ENCODE peak calls at places on chromosomes 12 and 14, in five cellular contexts. V, F, L, W and B are unnamed samples.

GRCh38 chr14:92382677-92383076 is 59.7 kb downstream of the SLC24A4 start:
- DNase-seq in F (no peak), W (no peak), L (no peak), V (no peak), B (no peak)

GRCh38 chr14:34931206-34931605 is 51.6 kb upstream of the SRP54 start:
- DNase-seq in F (no peak), V (no peak), W (no peak), L (no peak), B (no peak)

GRCh38 chr12:25982416-25982815 is 23.9 kb downstream of the RASSF8 start:
- DNase-seq in V (no peak), F (no peak), W (no peak), L (no peak), B (no peak)

GRCh38 chr12:121783771-121784170 is 9.7 kb downstream of the RHOF start:
- DNase-seq in W (no peak), V (no peak), F (no peak), L (no peak), B (no peak)

GRCh38 chr14:99753225-99754140 is 39.7 kb upstream of the EML1 start:
- DNase-seq in W (no peak), F (no peak), L (no peak), V (no peak), B (no peak)

GRCh38 chr14:49892301-49892635 is 614 bp upstream of the ARF6 start:
- DNase-seq in L (no peak), F (peak), W (no peak), V (peak), B (peak)

GRCh38 chr14:38721822-38722431 is 381.1 kb downstream of the SEC23A start:
- DNase-seq in V (peak), L (peak), F (peak), W (peak), B (peak)

GRCh38 chr12:92136883-92137582 is 8.6 kb downstream of the BTG1 start:
- DNase-seq in W (no peak), L (no peak), F (no peak), V (no peak), B (no peak)

GRCh38 chr12:30458453-30458852 is 237.2 kb downstream of the IPO8 start:
- DNase-seq in L (no peak), W (no peak), F (no peak), V (no peak), B (no peak)

GRCh38 chr12:104575442-104575841 is 118.7 kb downstream of the CHST11 start:
- DNase-seq in L (no peak), V (no peak), F (no peak), W (no peak), B (no peak)

GRCh38 chr12:18153826-18154225 is 63.8 kb upstream of the RERGL start:
- DNase-seq in W (no peak), V (no peak), L (no peak), F (no peak), B (no peak)

GRCh38 chr12:100187068-100187467 is 13.5 kb upstream of the ACTR6 start:
- DNase-seq in W (no peak), L (no peak), F (no peak), V (no peak), B (no peak)

GRCh38 chr14:20412876-20413784 is at the start of gene TEP1:
- DNase-seq in L (peak), V (peak), F (peak), W (peak), B (peak)

GRCh38 chr12:69821441-69822204 is 3.4 kb upstream of the MYRFL start:
- DNase-seq in L (no peak), V (no peak), F (no peak), W (no peak), B (no peak)

GRCh38 chr12:7638064-7638763 is 27.5 kb downstream of the APOBEC1 start:
- DNase-seq in F (no peak), W (no peak), L (peak), V (no peak), B (no peak)

GRCh38 chr12:68317047-68317667 is 15.0 kb downstream of the MDM1 start:
- DNase-seq in L (peak), V (peak), F (peak), W (no peak), B (no peak)

GRCh38 chr14:60657609-60657983 is 8.3 kb upstream of the SIX1 start:
- DNase-seq in V (no peak), W (no peak), F (no peak), L (no peak), B (no peak)

GRCh38 chr14:101223147-101223546 is 319.6 kb upstream of the RTL1 start:
- DNase-seq in F (no peak), L (no peak), V (no peak), W (no peak), B (no peak)

GRCh38 chr12:46549527-46550265 is 177.1 kb upstream of the SLC38A2 start:
- DNase-seq in V (no peak), W (no peak), F (no peak), L (no peak), B (no peak)

GRCh38 chr12:24494401-24494800 is 454.5 kb downstream of the BCAT1 start:
- DNase-seq in F (no peak), V (no peak), W (no peak), L (no peak), B (no peak)

GRCh38 chr12:22682663-22683062 is 57.7 kb downstream of the ETNK1 start:
- DNase-seq in V (no peak), W (no peak), F (no peak), L (no peak), B (no peak)

GRCh38 chr12:6052940-6053329 is 71.5 kb downstream of the VWF start:
- DNase-seq in L (no peak), F (no peak), W (no peak), V (no peak), B (no peak)

GRCh38 chr14:32896979-32897723 is 41.5 kb upstream of the NPAS3 start:
- DNase-seq in F (no peak), L (no peak), W (no peak), V (no peak), B (no peak)

GRCh38 chr14:77603654-77604270 is 12.7 kb downstream of the SPTLC2 start:
- DNase-seq in F (peak), W (peak), V (peak), L (no peak), B (no peak)

GRCh38 chr12:64798165-64798564 is 26.3 kb upstream of the TBC1D30 start:
- DNase-seq in V (no peak), W (no peak), L (no peak), F (no peak), B (no peak)

GRCh38 chr12:56634242-56634836 is 4.2 kb upstream of the BAZ2A start:
- DNase-seq in V (peak), W (peak), L (peak), F (no peak), B (no peak)

GRCh38 chr12:119148049-119148448 is 30.7 kb upstream of the HSPB8 start:
- DNase-seq in V (no peak), W (no peak), L (no peak), F (no peak), B (no peak)

GRCh38 chr12:57430117-57430930 is 519 bp downstream of the R3HDM2 start:
- DNase-seq in V (peak), L (peak), W (peak), F (peak), B (no peak)

GRCh38 chr12:131129839-131130238 is 176.1 kb downstream of the ADGRD1 start:
- DNase-seq in L (no peak), V (no peak), W (no peak), F (no peak), B (no peak)

GRCh38 chr12:94644622-94645021 is 5.7 kb downstream of the TMCC3 start:
- DNase-seq in W (no peak), V (no peak), L (no peak), F (peak), B (no peak)

GRCh38 chr12:79515526-79515935 is 175.2 kb downstream of the PAWR start:
- DNase-seq in W (no peak), L (no peak), F (no peak), V (no peak), B (no peak)

GRCh38 chr14:100902295-100902694 is 1.2 kb downstream of the RTL1 start:
- DNase-seq in W (no peak), V (no peak), L (peak), F (no peak), B (no peak)

GRCh38 chr14:55436530-55436929 is 3.9 kb downstream of the TBPL2 start:
- DNase-seq in L (no peak), V (no peak), W (no peak), F (no peak), B (no peak)

DNA sequence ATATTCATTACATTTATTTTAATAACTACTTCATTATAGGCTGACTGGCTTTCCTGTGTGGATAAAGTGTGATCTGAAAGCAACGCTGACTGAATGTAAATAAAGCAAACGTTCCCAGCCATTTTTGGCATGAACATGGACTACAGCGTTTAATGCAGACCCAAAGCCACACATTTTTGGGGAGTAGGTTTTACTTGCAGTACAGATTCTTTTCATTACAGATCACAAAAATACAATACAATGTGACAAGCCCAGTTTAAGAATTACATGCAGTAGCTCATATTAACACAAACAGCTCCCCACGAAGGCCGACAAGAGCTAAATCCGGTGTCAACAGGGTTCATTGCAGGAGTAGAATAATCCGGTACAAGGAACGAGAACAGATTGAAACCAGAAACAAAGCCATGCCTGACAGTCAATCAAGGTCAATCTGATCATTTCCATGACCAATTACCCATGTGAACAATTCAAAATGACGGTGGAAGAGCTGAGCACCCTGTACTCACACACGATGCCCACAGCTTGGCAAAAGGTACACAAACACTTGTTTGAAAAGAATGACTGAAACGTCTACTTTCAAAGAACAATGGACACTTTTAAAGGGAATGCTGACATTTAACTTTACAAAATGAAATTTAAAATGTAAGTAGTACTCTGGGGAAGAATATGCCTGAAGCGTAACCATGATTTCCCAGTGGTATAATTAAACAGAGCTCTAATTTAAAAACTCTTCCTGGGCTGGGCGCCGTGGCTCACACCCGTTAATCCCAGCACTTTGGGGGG is 5.3 kb downstream of the BAG5 start:
- DNase-seq in W (no peak), L (no peak), V (no peak), F (no peak), B (no peak)
- H3K27ac ChIP-seq in W (no peak), L (peak), V (peak), F (peak), B (no peak)

GRCh38 chr14:22567437-22567836 is 21.6 kb downstream of the DAD1 start:
- DNase-seq in L (no peak), V (no peak), F (no peak), W (no peak), B (no peak)

GRCh38 chr14:22564463-22564862 is 24.6 kb downstream of the DAD1 start:
- DNase-seq in V (no peak), F (no peak), L (no peak), W (no peak), B (no peak)

GRCh38 chr14:22569106-22569748 is 19.8 kb downstream of the DAD1 start:
- DNase-seq in V (no peak), L (no peak), W (no peak), F (no peak), B (no peak)

GRCh38 chr14:22565391-22565945 is 23.6 kb downstream of the DAD1 start:
- DNase-seq in F (no peak), V (no peak), W (no peak), L (no peak), B (no peak)

GRCh38 chr14:22566845-22567244 is 22.2 kb downstream of the DAD1 start:
- DNase-seq in V (no peak), F (no peak), L (no peak), W (no peak), B (no peak)
- H3K27ac ChIP-seq in V (peak), F (peak), L (no peak), W (no peak), B (no peak)

DNA sequence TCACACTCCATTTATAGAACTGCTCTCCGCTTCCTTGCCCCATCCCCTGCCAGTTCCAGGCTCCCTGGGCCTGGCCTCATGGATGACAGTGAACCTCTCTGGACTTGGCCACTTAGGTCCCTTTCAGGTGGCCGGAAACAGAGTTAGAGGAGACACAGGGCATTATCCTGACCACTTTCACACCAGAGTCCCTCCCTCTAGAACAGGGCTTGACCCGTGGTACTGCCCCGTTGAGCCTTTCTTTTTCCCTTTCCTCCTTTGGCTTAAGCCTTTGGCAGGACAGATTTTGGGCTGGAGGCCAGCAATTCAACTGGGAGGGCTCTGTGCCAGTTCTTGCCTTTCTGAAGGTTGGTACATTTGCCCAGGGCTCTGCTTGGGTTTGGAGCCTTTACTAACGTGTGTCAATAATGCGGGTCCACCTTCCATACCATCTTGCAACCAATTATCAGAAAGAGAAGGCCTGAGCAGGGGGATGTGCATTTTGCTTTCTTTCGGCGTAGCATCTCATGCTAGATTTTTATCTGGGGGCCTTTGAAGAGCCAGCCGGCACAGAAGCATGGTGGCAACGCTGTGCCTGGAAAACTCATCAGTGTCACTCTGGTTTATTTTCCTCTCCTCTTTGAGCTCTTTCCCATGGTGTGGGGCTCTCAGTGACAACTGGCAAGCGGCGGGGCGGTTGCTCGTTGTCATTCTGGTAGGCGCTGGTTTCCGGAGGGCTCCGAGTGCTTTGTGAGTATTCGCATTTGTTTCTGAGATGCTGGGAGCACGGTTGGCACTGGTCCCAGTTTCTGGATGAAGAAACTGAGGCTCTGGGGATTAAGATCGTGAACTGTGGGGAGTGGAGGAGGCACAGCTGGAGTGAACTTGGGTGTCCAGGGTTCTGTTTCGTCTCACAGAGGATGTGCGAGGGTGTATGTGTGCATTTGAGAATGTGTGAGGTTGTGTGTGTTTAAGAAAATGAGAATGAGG is 23.0 kb downstream of the TPCN1 start:
- DNase-seq in F (peak), V (peak), L (no peak), W (no peak), B (peak)
- H3K27ac ChIP-seq in F (peak), V (peak), L (no peak), W (peak), B (peak)

GRCh38 chr14:95959317-95959716 is 79.8 kb upstream of the C14orf132 start:
- DNase-seq in F (no peak), V (no peak), W (no peak), L (no peak), B (no peak)

GRCh38 chr14:95956601-95957460 is 80.2 kb downstream of the TUNAR start:
- DNase-seq in V (no peak), W (no peak), L (no peak), F (no peak), B (no peak)

GRCh38 chr14:95958105-95958504 is 81.1 kb upstream of the C14orf132 start:
- DNase-seq in L (no peak), V (no peak), W (no peak), F (no peak), B (no peak)

GRCh38 chr14:95961481-95961880 is 77.7 kb upstream of the C14orf132 start:
- DNase-seq in V (no peak), L (no peak), F (no peak), W (no peak), B (no peak)
- H3K27ac ChIP-seq in V (no peak), L (no peak), F (no peak), W (no peak), B (no peak)

GRCh38 chr14:22517117-22517720 is 71.8 kb downstream of the DAD1 start:
- DNase-seq in F (no peak), L (no peak), V (no peak), W (no peak), B (no peak)

GRCh38 chr14:22515961-22516360 is 73.1 kb downstream of the DAD1 start:
- DNase-seq in V (no peak), F (no peak), W (no peak), L (no peak), B (no peak)

GRCh38 chr14:22520235-22520634 is 68.8 kb downstream of the DAD1 start:
- DNase-seq in F (no peak), W (no peak), V (no peak), L (no peak), B (no peak)

GRCh38 chr14:22520786-22521185 is 68.2 kb downstream of the DAD1 start:
- DNase-seq in V (no peak), W (no peak), L (no peak), F (no peak), B (no peak)

GRCh38 chr14:22518073-22518472 is 71.0 kb downstream of the DAD1 start:
- DNase-seq in W (no peak), V (no peak), L (peak), F (no peak), B (no peak)
- H3K27ac ChIP-seq in W (no peak), V (no peak), L (no peak), F (no peak), B (no peak)

GRCh38 chr12:53217049-53217929 is 10.2 kb upstream of the ITGB7 start:
- DNase-seq in F (no peak), L (no peak), W (peak), V (no peak), B (no peak)

GRCh38 chr12:53214687-53215455 is 7.8 kb upstream of the ITGB7 start:
- DNase-seq in F (no peak), L (no peak), W (no peak), V (no peak), B (no peak)

GRCh38 chr12:53213348-53213747 is 6.3 kb upstream of the ITGB7 start:
- DNase-seq in W (peak), F (peak), L (peak), V (peak), B (peak)

GRCh38 chr12:53214221-53214620 is 7.2 kb upstream of the ITGB7 start:
- DNase-seq in V (no peak), W (no peak), F (no peak), L (no peak), B (no peak)

GRCh38 chr12:53215497-53215896 is 8.4 kb upstream of the ITGB7 start:
- DNase-seq in V (no peak), W (no peak), L (no peak), F (no peak), B (no peak)
- H3K27ac ChIP-seq in V (peak), W (peak), L (no peak), F (peak), B (no peak)

DNA sequence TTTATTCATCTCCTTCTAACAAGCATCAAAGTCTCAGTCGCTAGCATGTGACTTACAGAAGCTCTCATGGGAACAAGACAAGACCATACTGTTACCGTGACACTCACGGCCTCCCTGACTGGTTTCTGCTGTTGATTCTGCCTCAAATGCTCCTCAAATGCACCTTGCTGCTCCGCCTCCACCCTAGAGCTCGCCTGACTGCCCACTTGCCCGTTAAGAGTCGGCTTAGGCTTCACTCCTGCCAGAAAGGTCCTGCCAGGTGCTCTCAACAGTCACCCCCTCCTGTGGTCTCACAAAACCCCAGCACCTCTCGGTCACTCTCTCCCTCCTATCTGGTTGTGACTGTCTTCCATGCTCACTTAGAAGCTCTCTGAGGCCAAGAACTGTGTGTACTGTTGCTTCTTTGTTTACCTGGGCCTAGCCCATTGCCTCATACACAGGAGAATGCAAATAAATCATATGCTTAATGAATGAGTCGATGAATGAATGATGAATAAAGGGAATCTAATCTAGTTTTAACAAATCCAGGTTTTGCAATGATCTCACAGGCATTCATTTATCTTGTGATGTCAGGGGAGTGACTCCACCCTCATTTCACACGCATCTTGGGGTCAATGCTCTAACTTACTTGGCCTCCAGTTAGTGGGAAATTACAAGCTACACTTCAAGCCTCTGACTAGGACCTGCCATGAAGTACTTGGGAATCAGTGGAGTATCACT is 41.3 kb downstream of the SSH1 start:
- DNase-seq in W (no peak), L (no peak), F (no peak), V (no peak), B (no peak)
- H3K27ac ChIP-seq in W (peak), L (no peak), F (peak), V (peak), B (no peak)

GRCh38 chr14:65476290-65476941 is 63.9 kb downstream of the FUT8 start:
- DNase-seq in L (no peak), V (no peak), W (no peak), F (no peak), B (no peak)

GRCh38 chr14:65476942-65477318 is 64.4 kb downstream of the FUT8 start:
- DNase-seq in W (no peak), V (no peak), L (no peak), F (no peak), B (no peak)

GRCh38 chr14:65479386-65479785 is 66.9 kb downstream of the FUT8 start:
- DNase-seq in F (no peak), L (no peak), W (no peak), V (no peak), B (no peak)

GRCh38 chr14:65478017-65478416 is 65.5 kb downstream of the FUT8 start:
- DNase-seq in L (no peak), V (no peak), F (no peak), W (no peak), B (no peak)

GRCh38 chr14:65478596-65478995 is 66.1 kb downstream of the FUT8 start:
- DNase-seq in F (no peak), L (no peak), V (no peak), W (no peak), B (no peak)
- H3K27ac ChIP-seq in F (no peak), L (no peak), V (no peak), W (no peak), B (peak)